ENCODE peak calls at places on chromosomes 1 and 21, in nine cellular contexts. One of them, this sample, is unnamed.

GRCh38 chr1:32997381-32997891 is 32.8 kb upstream of the RNF19B start:
- DNase-seq in effector CD8-positive, alpha-beta T cell: no peak
- DNase-seq in left ventricle myocardium superior: no peak
- DNase-seq in EL: peak
- DNase-seq in cardiac fibroblast: peak
- DNase-seq in anterior cingulate cortex: no peak
- DNase-seq in cardiac muscle cell: peak
- DNase-seq in effector CD4-positive, alpha-beta T cell: no peak
- DNase-seq in activated CD8-positive, alpha-beta memory T cell treated with anti-CD3 and anti-CD28 coated beads, Interleukin-2, amount 50 U/mL, for 4 hours: no peak
- DNase-seq in this sample: peak

GRCh38 chr1:243926803-243927245 is 76.8 kb upstream of the AKT3 start:
- DNase-seq in cardiac fibroblast: peak
- DNase-seq in effector CD8-positive, alpha-beta T cell: no peak
- DNase-seq in cardiac muscle cell: peak
- DNase-seq in effector CD4-positive, alpha-beta T cell: no peak
- DNase-seq in EL: peak
- DNase-seq in activated CD8-positive, alpha-beta memory T cell treated with anti-CD3 and anti-CD28 coated beads, Interleukin-2, amount 50 U/mL, for 4 hours: no peak
- DNase-seq in anterior cingulate cortex: no peak
- DNase-seq in left ventricle myocardium superior: no peak
- DNase-seq in this sample: peak

GRCh38 chr1:12140676-12141532 is 25.9 kb upstream of the TNFRSF1B start:
- DNase-seq in effector CD8-positive, alpha-beta T cell: no peak
- DNase-seq in cardiac muscle cell: no peak
- DNase-seq in anterior cingulate cortex: no peak
- DNase-seq in effector CD4-positive, alpha-beta T cell: no peak
- DNase-seq in EL: no peak
- DNase-seq in left ventricle myocardium superior: no peak
- DNase-seq in activated CD8-positive, alpha-beta memory T cell treated with anti-CD3 and anti-CD28 coated beads, Interleukin-2, amount 50 U/mL, for 4 hours: no peak
- DNase-seq in cardiac fibroblast: no peak
- DNase-seq in this sample: no peak

GRCh38 chr21:16196521-16197208 is 466.9 kb downstream of the USP25 start:
- DNase-seq in effector CD8-positive, alpha-beta T cell: no peak
- DNase-seq in EL: peak
- DNase-seq in anterior cingulate cortex: no peak
- DNase-seq in left ventricle myocardium superior: no peak
- DNase-seq in activated CD8-positive, alpha-beta memory T cell treated with anti-CD3 and anti-CD28 coated beads, Interleukin-2, amount 50 U/mL, for 4 hours: no peak
- DNase-seq in cardiac fibroblast: peak
- DNase-seq in effector CD4-positive, alpha-beta T cell: no peak
- DNase-seq in cardiac muscle cell: peak
- DNase-seq in this sample: no peak

GRCh38 chr1:226403522-226404034 is 4.3 kb downstream of the PARP1 start:
- DNase-seq in activated CD8-positive, alpha-beta memory T cell treated with anti-CD3 and anti-CD28 coated beads, Interleukin-2, amount 50 U/mL, for 4 hours: no peak
- DNase-seq in EL: peak
- DNase-seq in cardiac muscle cell: peak
- DNase-seq in effector CD8-positive, alpha-beta T cell: no peak
- DNase-seq in left ventricle myocardium superior: no peak
- DNase-seq in cardiac fibroblast: peak
- DNase-seq in effector CD4-positive, alpha-beta T cell: no peak
- DNase-seq in anterior cingulate cortex: peak
- DNase-seq in this sample: peak

GRCh38 chr1:114033219-114033706 is 54.0 kb downstream of the OLFML3 start:
- DNase-seq in cardiac fibroblast: peak
- DNase-seq in effector CD8-positive, alpha-beta T cell: no peak
- DNase-seq in EL: peak
- DNase-seq in cardiac muscle cell: peak
- DNase-seq in effector CD4-positive, alpha-beta T cell: no peak
- DNase-seq in left ventricle myocardium superior: no peak
- DNase-seq in activated CD8-positive, alpha-beta memory T cell treated with anti-CD3 and anti-CD28 coated beads, Interleukin-2, amount 50 U/mL, for 4 hours: no peak
- DNase-seq in anterior cingulate cortex: no peak
- DNase-seq in this sample: no peak

GRCh38 chr1:206975313-206975712 is 5.1 kb upstream of the FCAMR start:
- DNase-seq in activated CD8-positive, alpha-beta memory T cell treated with anti-CD3 and anti-CD28 coated beads, Interleukin-2, amount 50 U/mL, for 4 hours: no peak
- DNase-seq in anterior cingulate cortex: no peak
- DNase-seq in effector CD8-positive, alpha-beta T cell: no peak
- DNase-seq in cardiac muscle cell: no peak
- DNase-seq in effector CD4-positive, alpha-beta T cell: no peak
- DNase-seq in cardiac fibroblast: no peak
- DNase-seq in left ventricle myocardium superior: no peak
- DNase-seq in EL: no peak
- DNase-seq in this sample: no peak

GRCh38 chr1:33358771-33359503 is 38.0 kb upstream of the A3GALT2 start:
- DNase-seq in activated CD8-positive, alpha-beta memory T cell treated with anti-CD3 and anti-CD28 coated beads, Interleukin-2, amount 50 U/mL, for 4 hours: no peak
- DNase-seq in cardiac muscle cell: no peak
- DNase-seq in effector CD8-positive, alpha-beta T cell: no peak
- DNase-seq in left ventricle myocardium superior: no peak
- DNase-seq in effector CD4-positive, alpha-beta T cell: no peak
- DNase-seq in EL: peak
- DNase-seq in anterior cingulate cortex: peak
- DNase-seq in cardiac fibroblast: no peak
- DNase-seq in this sample: no peak

GRCh38 chr1:228744918-228745317 is 9.6 kb downstream of the RHOU start:
- DNase-seq in left ventricle myocardium superior: no peak
- DNase-seq in anterior cingulate cortex: no peak
- DNase-seq in cardiac fibroblast: no peak
- DNase-seq in effector CD4-positive, alpha-beta T cell: no peak
- DNase-seq in EL: no peak
- DNase-seq in effector CD8-positive, alpha-beta T cell: no peak
- DNase-seq in activated CD8-positive, alpha-beta memory T cell treated with anti-CD3 and anti-CD28 coated beads, Interleukin-2, amount 50 U/mL, for 4 hours: no peak
- DNase-seq in cardiac muscle cell: no peak
- DNase-seq in this sample: no peak

GRCh38 chr21:43269461-43269860 is 100.7 kb downstream of the CRYAA start:
- DNase-seq in EL: no peak
- DNase-seq in anterior cingulate cortex: no peak
- DNase-seq in cardiac fibroblast: no peak
- DNase-seq in left ventricle myocardium superior: peak
- DNase-seq in activated CD8-positive, alpha-beta memory T cell treated with anti-CD3 and anti-CD28 coated beads, Interleukin-2, amount 50 U/mL, for 4 hours: peak
- DNase-seq in effector CD4-positive, alpha-beta T cell: peak
- DNase-seq in effector CD8-positive, alpha-beta T cell: no peak
- DNase-seq in cardiac muscle cell: no peak
- DNase-seq in this sample: no peak

GRCh38 chr1:232435746-232436145 is 194.2 kb downstream of the SIPA1L2 start:
- DNase-seq in effector CD8-positive, alpha-beta T cell: no peak
- DNase-seq in anterior cingulate cortex: no peak
- DNase-seq in EL: peak
- DNase-seq in cardiac muscle cell: peak
- DNase-seq in cardiac fibroblast: peak
- DNase-seq in activated CD8-positive, alpha-beta memory T cell treated with anti-CD3 and anti-CD28 coated beads, Interleukin-2, amount 50 U/mL, for 4 hours: no peak
- DNase-seq in left ventricle myocardium superior: peak
- DNase-seq in effector CD4-positive, alpha-beta T cell: no peak
- DNase-seq in this sample: no peak

GRCh38 chr1:115649964-115650363 is 8.2 kb downstream of the VANGL1 start:
- DNase-seq in effector CD8-positive, alpha-beta T cell: no peak
- DNase-seq in effector CD4-positive, alpha-beta T cell: no peak
- DNase-seq in left ventricle myocardium superior: no peak
- DNase-seq in EL: no peak
- DNase-seq in cardiac muscle cell: peak
- DNase-seq in anterior cingulate cortex: no peak
- DNase-seq in activated CD8-positive, alpha-beta memory T cell treated with anti-CD3 and anti-CD28 coated beads, Interleukin-2, amount 50 U/mL, for 4 hours: no peak
- DNase-seq in cardiac fibroblast: peak
- DNase-seq in this sample: no peak

GRCh38 chr1:155008015-155008941 is 5.7 kb downstream of the ZBTB7B start:
- DNase-seq in cardiac muscle cell: no peak
- DNase-seq in left ventricle myocardium superior: peak
- DNase-seq in cardiac fibroblast: no peak
- DNase-seq in EL: no peak
- DNase-seq in activated CD8-positive, alpha-beta memory T cell treated with anti-CD3 and anti-CD28 coated beads, Interleukin-2, amount 50 U/mL, for 4 hours: no peak
- DNase-seq in anterior cingulate cortex: no peak
- DNase-seq in effector CD8-positive, alpha-beta T cell: no peak
- DNase-seq in effector CD4-positive, alpha-beta T cell: no peak
- DNase-seq in this sample: no peak

GRCh38 chr1:207941664-207942063 is 30.7 kb upstream of the CD34 start:
- DNase-seq in left ventricle myocardium superior: peak
- DNase-seq in anterior cingulate cortex: peak
- DNase-seq in cardiac muscle cell: peak
- DNase-seq in cardiac fibroblast: peak
- DNase-seq in effector CD4-positive, alpha-beta T cell: no peak
- DNase-seq in effector CD8-positive, alpha-beta T cell: no peak
- DNase-seq in EL: peak
- DNase-seq in activated CD8-positive, alpha-beta memory T cell treated with anti-CD3 and anti-CD28 coated beads, Interleukin-2, amount 50 U/mL, for 4 hours: no peak
- DNase-seq in this sample: no peak

GRCh38 chr1:171220551-171221175 is 27.6 kb upstream of the FMO1 start:
- DNase-seq in left ventricle myocardium superior: no peak
- DNase-seq in activated CD8-positive, alpha-beta memory T cell treated with anti-CD3 and anti-CD28 coated beads, Interleukin-2, amount 50 U/mL, for 4 hours: no peak
- DNase-seq in effector CD8-positive, alpha-beta T cell: no peak
- DNase-seq in cardiac fibroblast: peak
- DNase-seq in anterior cingulate cortex: no peak
- DNase-seq in EL: peak
- DNase-seq in effector CD4-positive, alpha-beta T cell: no peak
- DNase-seq in cardiac muscle cell: peak
- DNase-seq in this sample: no peak

GRCh38 chr1:14263671-14264070 is 334.8 kb upstream of the KAZN start:
- DNase-seq in anterior cingulate cortex: no peak
- DNase-seq in effector CD4-positive, alpha-beta T cell: no peak
- DNase-seq in cardiac muscle cell: no peak
- DNase-seq in EL: no peak
- DNase-seq in activated CD8-positive, alpha-beta memory T cell treated with anti-CD3 and anti-CD28 coated beads, Interleukin-2, amount 50 U/mL, for 4 hours: no peak
- DNase-seq in left ventricle myocardium superior: no peak
- DNase-seq in effector CD8-positive, alpha-beta T cell: no peak
- DNase-seq in cardiac fibroblast: no peak
- DNase-seq in this sample: no peak

GRCh38 chr1:178341218-178341956 is 155.4 kb downstream of the CLEC20A start:
- DNase-seq in effector CD4-positive, alpha-beta T cell: no peak
- DNase-seq in anterior cingulate cortex: no peak
- DNase-seq in cardiac muscle cell: peak
- DNase-seq in cardiac fibroblast: peak
- DNase-seq in activated CD8-positive, alpha-beta memory T cell treated with anti-CD3 and anti-CD28 coated beads, Interleukin-2, amount 50 U/mL, for 4 hours: no peak
- DNase-seq in EL: peak
- DNase-seq in left ventricle myocardium superior: peak
- DNase-seq in effector CD8-positive, alpha-beta T cell: no peak
- DNase-seq in this sample: peak

GRCh38 chr1:201593200-201593828 is 54.4 kb downstream of the NAV1 start:
- DNase-seq in effector CD8-positive, alpha-beta T cell: no peak
- DNase-seq in EL: peak
- DNase-seq in cardiac muscle cell: peak
- DNase-seq in anterior cingulate cortex: no peak
- DNase-seq in left ventricle myocardium superior: no peak
- DNase-seq in cardiac fibroblast: peak
- DNase-seq in effector CD4-positive, alpha-beta T cell: no peak
- DNase-seq in activated CD8-positive, alpha-beta memory T cell treated with anti-CD3 and anti-CD28 coated beads, Interleukin-2, amount 50 U/mL, for 4 hours: no peak
- DNase-seq in this sample: peak

GRCh38 chr1:30232288-30232899 is 491.0 kb downstream of the MATN1 start:
- DNase-seq in effector CD8-positive, alpha-beta T cell: no peak
- DNase-seq in cardiac muscle cell: no peak
- DNase-seq in EL: no peak
- DNase-seq in effector CD4-positive, alpha-beta T cell: no peak
- DNase-seq in anterior cingulate cortex: no peak
- DNase-seq in cardiac fibroblast: no peak
- DNase-seq in left ventricle myocardium superior: no peak
- DNase-seq in activated CD8-positive, alpha-beta memory T cell treated with anti-CD3 and anti-CD28 coated beads, Interleukin-2, amount 50 U/mL, for 4 hours: no peak
- DNase-seq in this sample: peak

GRCh38 chr21:42833439-42833815 is 45.9 kb downstream of the WDR4 start:
- DNase-seq in cardiac fibroblast: peak
- DNase-seq in EL: peak
- DNase-seq in effector CD4-positive, alpha-beta T cell: peak
- DNase-seq in activated CD8-positive, alpha-beta memory T cell treated with anti-CD3 and anti-CD28 coated beads, Interleukin-2, amount 50 U/mL, for 4 hours: peak
- DNase-seq in effector CD8-positive, alpha-beta T cell: no peak
- DNase-seq in anterior cingulate cortex: no peak
- DNase-seq in left ventricle myocardium superior: peak
- DNase-seq in cardiac muscle cell: no peak
- DNase-seq in this sample: no peak

GRCh38 chr1:155858805-155859233 is 548 bp upstream of the SYT11 start:
- DNase-seq in cardiac muscle cell: peak
- DNase-seq in left ventricle myocardium superior: no peak
- DNase-seq in effector CD8-positive, alpha-beta T cell: no peak
- DNase-seq in cardiac fibroblast: no peak
- DNase-seq in activated CD8-positive, alpha-beta memory T cell treated with anti-CD3 and anti-CD28 coated beads, Interleukin-2, amount 50 U/mL, for 4 hours: no peak
- DNase-seq in EL: no peak
- DNase-seq in effector CD4-positive, alpha-beta T cell: no peak
- DNase-seq in anterior cingulate cortex: no peak
- DNase-seq in this sample: no peak

GRCh38 chr1:156160744-156161181 is 7.4 kb downstream of the SEMA4A start:
- DNase-seq in cardiac fibroblast: peak
- DNase-seq in anterior cingulate cortex: peak
- DNase-seq in cardiac muscle cell: peak
- DNase-seq in effector CD4-positive, alpha-beta T cell: peak
- DNase-seq in effector CD8-positive, alpha-beta T cell: peak
- DNase-seq in EL: peak
- DNase-seq in activated CD8-positive, alpha-beta memory T cell treated with anti-CD3 and anti-CD28 coated beads, Interleukin-2, amount 50 U/mL, for 4 hours: peak
- DNase-seq in left ventricle myocardium superior: peak
- DNase-seq in this sample: no peak

GRCh38 chr1:3069491-3070303 is 694 bp downstream of the PRDM16 start:
- DNase-seq in effector CD4-positive, alpha-beta T cell: no peak
- DNase-seq in anterior cingulate cortex: no peak
- DNase-seq in effector CD8-positive, alpha-beta T cell: no peak
- DNase-seq in cardiac muscle cell: peak
- DNase-seq in left ventricle myocardium superior: peak
- DNase-seq in cardiac fibroblast: peak
- DNase-seq in activated CD8-positive, alpha-beta memory T cell treated with anti-CD3 and anti-CD28 coated beads, Interleukin-2, amount 50 U/mL, for 4 hours: no peak
- DNase-seq in EL: peak
- DNase-seq in this sample: peak

GRCh38 chr21:33228455-33228854 is 1.3 kb upstream of the IFNAR2 start:
- DNase-seq in cardiac muscle cell: no peak
- DNase-seq in activated CD8-positive, alpha-beta memory T cell treated with anti-CD3 and anti-CD28 coated beads, Interleukin-2, amount 50 U/mL, for 4 hours: no peak
- DNase-seq in EL: no peak
- DNase-seq in cardiac fibroblast: no peak
- DNase-seq in effector CD8-positive, alpha-beta T cell: no peak
- DNase-seq in left ventricle myocardium superior: no peak
- DNase-seq in anterior cingulate cortex: no peak
- DNase-seq in effector CD4-positive, alpha-beta T cell: no peak
- DNase-seq in this sample: no peak

GRCh38 chr1:5567839-5568238 is 424.4 kb downstream of the NPHP4 start:
- DNase-seq in activated CD8-positive, alpha-beta memory T cell treated with anti-CD3 and anti-CD28 coated beads, Interleukin-2, amount 50 U/mL, for 4 hours: no peak
- DNase-seq in effector CD8-positive, alpha-beta T cell: no peak
- DNase-seq in EL: no peak
- DNase-seq in left ventricle myocardium superior: no peak
- DNase-seq in anterior cingulate cortex: no peak
- DNase-seq in cardiac fibroblast: no peak
- DNase-seq in cardiac muscle cell: no peak
- DNase-seq in effector CD4-positive, alpha-beta T cell: no peak
- DNase-seq in this sample: no peak

GRCh38 chr1:159918041-159918917 is 7.0 kb downstream of the TAGLN2 start:
- DNase-seq in effector CD8-positive, alpha-beta T cell: no peak
- DNase-seq in effector CD4-positive, alpha-beta T cell: no peak
- DNase-seq in left ventricle myocardium superior: no peak
- DNase-seq in cardiac fibroblast: no peak
- DNase-seq in EL: peak
- DNase-seq in anterior cingulate cortex: no peak
- DNase-seq in activated CD8-positive, alpha-beta memory T cell treated with anti-CD3 and anti-CD28 coated beads, Interleukin-2, amount 50 U/mL, for 4 hours: no peak
- DNase-seq in cardiac muscle cell: no peak
- DNase-seq in this sample: no peak

GRCh38 chr1:228860911-228861829 is 125.9 kb downstream of the RHOU start:
- DNase-seq in anterior cingulate cortex: no peak
- DNase-seq in cardiac muscle cell: peak
- DNase-seq in activated CD8-positive, alpha-beta memory T cell treated with anti-CD3 and anti-CD28 coated beads, Interleukin-2, amount 50 U/mL, for 4 hours: no peak
- DNase-seq in effector CD4-positive, alpha-beta T cell: no peak
- DNase-seq in EL: peak
- DNase-seq in cardiac fibroblast: peak
- DNase-seq in effector CD8-positive, alpha-beta T cell: no peak
- DNase-seq in left ventricle myocardium superior: no peak
- DNase-seq in this sample: peak

GRCh38 chr1:9900142-9901043 is 9.7 kb downstream of the CTNNBIP1 start:
- DNase-seq in anterior cingulate cortex: peak
- DNase-seq in EL: no peak
- DNase-seq in cardiac muscle cell: no peak
- DNase-seq in effector CD4-positive, alpha-beta T cell: no peak
- DNase-seq in activated CD8-positive, alpha-beta memory T cell treated with anti-CD3 and anti-CD28 coated beads, Interleukin-2, amount 50 U/mL, for 4 hours: no peak
- DNase-seq in left ventricle myocardium superior: peak
- DNase-seq in cardiac fibroblast: peak
- DNase-seq in effector CD8-positive, alpha-beta T cell: no peak
- DNase-seq in this sample: no peak

GRCh38 chr21:22791376-22791775 is 1793.2 kb downstream of the NCAM2 start:
- DNase-seq in activated CD8-positive, alpha-beta memory T cell treated with anti-CD3 and anti-CD28 coated beads, Interleukin-2, amount 50 U/mL, for 4 hours: no peak
- DNase-seq in effector CD4-positive, alpha-beta T cell: no peak
- DNase-seq in left ventricle myocardium superior: no peak
- DNase-seq in cardiac fibroblast: no peak
- DNase-seq in anterior cingulate cortex: no peak
- DNase-seq in cardiac muscle cell: no peak
- DNase-seq in effector CD8-positive, alpha-beta T cell: no peak
- DNase-seq in EL: no peak
- DNase-seq in this sample: no peak